ENCODE peak calls at places on chromosomes 4 and X, in five cellular contexts. E is endothelial cell of umbilical vein, Z is GM12878, O is A549, B is K562. A is an unnamed sample.

GRCh38 chr4:168449740-168450442 is 30.4 kb downstream of the DDX60L start:
- DNase-seq in E (peak; percentile 24), Z (no peak), O (no peak), B (no peak), A (peak; percentile 35)

GRCh38 chrX:105307762-105308161 is 87.3 kb upstream of the TEX13A start:
- DNase-seq in E (no peak), Z (no peak), O (no peak), B (no peak), A (no peak)

GRCh38 chr4:79308971-79309370 is 16.9 kb downstream of the NAA11 start:
- DNase-seq in E (no peak), Z (no peak), O (no peak), B (no peak), A (no peak)

GRCh38 chr4:152220201-152220666 is 315.7 kb downstream of the FBXW7 start:
- DNase-seq in E (no peak), Z (no peak), O (no peak), B (no peak), A (no peak)

GRCh38 chr4:165288639-165289428 is 38.6 kb upstream of the MSMO1 start:
- DNase-seq in E (no peak), Z (no peak), O (no peak), B (no peak), A (peak; percentile 13)

GRCh38 chrX:1491851-1492349 is 39.2 kb upstream of the ASMTL start:
- DNase-seq in E (no peak), Z (peak; percentile 87), O (no peak), B (peak; percentile 78), A (peak; percentile 83)

GRCh38 chr4:141375855-141376254 is 155.2 kb downstream of the ZNF330 start:
- DNase-seq in E (peak; percentile 65), Z (no peak), O (peak; percentile 65), B (no peak), A (no peak)

GRCh38 chr4:123471655-123472054 is 75.1 kb downstream of the SPRY1 start:
- DNase-seq in E (no peak), Z (no peak), O (no peak), B (no peak), A (peak; percentile 28)

GRCh38 chr4:87032884-87033533 is 98.2 kb downstream of the AFF1 start:
- DNase-seq in E (peak; percentile 94), Z (no peak), O (no peak), B (no peak), A (no peak)

GRCh38 chr4:40046311-40046980 is 10.2 kb upstream of the N4BP2 start:
- DNase-seq in E (peak; percentile 79), Z (no peak), O (peak; percentile 26), B (no peak), A (no peak)

GRCh38 chr4:3136454-3136853 is 62.0 kb downstream of the HTT start:
- DNase-seq in E (peak; percentile 41), Z (no peak), O (no peak), B (no peak), A (no peak)

GRCh38 chr4:71441186-71442169 is 102.7 kb downstream of the SLC4A4 start:
- DNase-seq in E (no peak), Z (no peak), O (no peak), B (no peak), A (no peak)

GRCh38 chrX:69396916-69397315 is 107.2 kb upstream of the NALF2 start:
- DNase-seq in E (no peak), Z (no peak), O (no peak), B (no peak), A (no peak)

GRCh38 chrX:123959281-123960063 is 2.0 kb upstream of the STAG2 start:
- DNase-seq in E (peak; percentile 35), Z (no peak), O (peak; percentile 26), B (peak; percentile 51), A (peak; percentile 54)

GRCh38 chr4:53917719-53918118 is 146.7 kb downstream of the CHIC2 start:
- DNase-seq in E (peak; percentile 16), Z (no peak), O (no peak), B (no peak), A (no peak)

GRCh38 chr4:88880001-88880400 is 177.0 kb downstream of the FAM13A start:
- DNase-seq in E (no peak), Z (no peak), O (no peak), B (no peak), A (no peak)

GRCh38 chr4:88881227-88881569 is 175.8 kb downstream of the FAM13A start:
- DNase-seq in E (no peak), Z (no peak), O (no peak), B (no peak), A (no peak)

GRCh38 chr4:88878624-88879023 is 178.4 kb downstream of the FAM13A start:
- DNase-seq in E (no peak), Z (no peak), O (no peak), B (no peak), A (no peak)

DNA sequence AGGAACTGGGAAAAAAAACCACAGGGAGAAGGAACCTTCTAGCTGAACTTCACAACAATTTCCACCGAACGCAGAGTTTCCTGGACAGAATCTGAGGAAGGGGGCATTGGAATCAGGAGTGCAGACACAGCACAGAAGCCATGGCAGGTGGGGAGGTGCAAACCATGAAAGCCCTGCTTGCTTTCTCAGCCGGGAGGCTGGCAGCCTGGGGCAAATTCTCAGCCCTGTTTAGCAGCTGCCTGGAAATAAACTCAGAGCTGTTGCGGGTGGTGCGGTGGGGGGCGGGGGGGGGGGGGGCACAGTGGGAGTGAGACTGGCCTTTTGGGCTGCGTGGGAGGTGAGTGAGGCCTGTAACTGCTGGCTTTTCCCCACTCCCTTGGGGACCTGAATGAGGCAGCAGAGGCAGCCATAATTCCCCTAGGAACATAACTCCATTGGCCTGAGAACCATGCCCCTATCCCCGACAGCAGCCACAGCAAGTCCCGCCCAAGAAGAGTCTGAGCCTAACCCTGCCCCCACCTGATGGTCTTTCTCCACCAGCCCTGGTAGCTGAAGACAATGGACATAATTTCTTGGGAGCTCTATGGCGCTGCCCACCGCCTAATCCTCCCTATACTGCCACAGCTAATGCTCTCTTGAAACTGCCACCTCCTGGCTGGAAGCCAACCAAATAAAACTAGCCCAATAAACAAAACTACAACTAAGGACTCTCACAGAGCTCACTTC is 176.3 kb downstream of the FAM13A start:
- DNase-seq in E (no peak), Z (no peak), O (no peak), B (no peak), A (peak; percentile 61)
- TF ChIP-seq MYC in E (no peak), Z (no peak), O (no peak), B (no peak), A (no peak)

GRCh38 chr4:16066586-16067128 is 17.2 kb downstream of the PROM1 start:
- DNase-seq in E (no peak), Z (no peak), O (no peak), B (no peak), A (no peak)
- TF ChIP-seq MYC in E (no peak), Z (no peak), O (no peak), B (no peak), A (no peak)

DNA sequence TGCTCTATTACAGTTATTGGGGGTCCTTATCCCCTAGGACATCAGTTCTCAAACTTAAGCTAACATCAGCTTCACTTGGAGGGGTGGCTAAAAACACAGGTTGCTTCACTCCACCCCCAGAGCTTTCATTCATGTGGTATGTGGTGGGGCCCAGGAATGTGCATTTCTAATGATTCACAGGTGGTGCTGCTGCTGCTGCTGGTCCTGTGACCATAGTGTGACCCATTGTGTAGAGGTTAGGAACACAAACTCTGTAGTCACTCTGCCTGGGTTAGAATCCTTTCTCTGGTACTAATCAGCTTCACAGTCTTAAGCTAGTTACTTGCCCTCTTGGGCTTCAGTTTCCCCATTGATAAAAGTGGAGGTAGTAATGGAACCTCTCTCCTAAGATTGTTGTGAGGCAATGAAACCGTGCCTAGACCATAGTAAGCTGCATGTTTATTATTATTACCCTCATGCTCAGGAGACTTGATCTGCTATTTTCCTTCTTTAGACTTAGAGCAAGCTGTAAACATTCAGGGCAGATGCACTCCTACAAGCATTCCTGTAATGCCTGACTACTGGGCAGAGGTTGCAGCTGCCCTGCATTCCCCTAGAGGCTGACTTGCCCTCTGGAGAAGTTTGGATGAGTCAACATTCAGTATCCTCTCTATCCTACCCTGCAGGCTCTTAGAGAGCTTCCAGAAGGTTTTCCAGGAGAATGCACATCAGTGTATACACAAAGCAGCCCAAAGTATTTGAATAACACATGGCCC is 94.1 kb upstream of the ACSL4 start:
- DNase-seq in E (no peak), Z (no peak), O (peak; percentile 21), B (no peak), A (no peak)
- TF ChIP-seq MYC in E (no peak), Z (no peak), O (no peak), B (no peak), A (no peak)

DNA sequence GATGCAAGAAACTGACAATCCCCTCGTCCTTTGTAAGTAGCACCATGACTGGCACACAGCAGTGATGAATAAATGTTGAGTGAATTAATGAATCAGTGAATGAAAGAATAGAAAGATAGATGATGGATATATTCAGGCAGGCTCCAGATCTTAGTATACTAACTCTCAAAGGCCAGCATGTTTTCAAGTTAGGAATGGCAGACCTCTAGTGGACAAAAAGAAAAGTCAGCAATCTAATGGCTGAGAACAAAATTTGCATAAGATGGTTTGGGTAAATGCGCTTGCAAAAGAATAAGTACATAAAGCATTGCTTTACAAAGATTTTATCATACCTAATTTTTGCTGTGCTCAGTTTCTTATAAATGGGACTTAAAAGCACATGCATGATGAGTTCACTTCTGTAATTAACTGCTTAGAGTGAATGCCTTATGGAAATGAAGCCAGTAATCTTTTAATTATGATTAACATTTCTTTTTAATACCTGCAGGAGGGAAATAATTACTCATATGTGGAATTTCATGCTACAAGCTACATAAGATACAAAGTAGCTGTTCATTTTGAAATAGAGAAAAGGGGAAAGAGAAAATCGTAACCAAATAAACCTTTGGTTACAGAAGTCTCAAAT is 126.9 kb upstream of the GPRIN3 start:
- DNase-seq in E (peak; percentile 46), Z (no peak), O (peak; percentile 6), B (no peak), A (peak; percentile 27)
- TF ChIP-seq MYC in E (no peak), Z (no peak), O (no peak), B (no peak), A (no peak)

GRCh38 chrX:97322401-97322800 is 438.7 kb downstream of the RPA4 start:
- DNase-seq in E (no peak), Z (no peak), O (no peak), B (no peak), A (no peak)

GRCh38 chrX:97328853-97329252 is 445.1 kb downstream of the RPA4 start:
- DNase-seq in E (no peak), Z (no peak), O (no peak), B (no peak), A (no peak)

GRCh38 chrX:97330150-97330549 is 446.4 kb downstream of the RPA4 start:
- DNase-seq in E (no peak), Z (no peak), O (no peak), B (no peak), A (no peak)

GRCh38 chrX:97326456-97326855 is 442.7 kb downstream of the RPA4 start:
- DNase-seq in E (no peak), Z (peak; percentile 73), O (no peak), B (no peak), A (no peak)
- TF ChIP-seq MYC in E (no peak), Z (no peak), O (no peak), B (no peak), A (no peak)

A was measured in NB4.